ENCODE peak calls at places on chromosome 1, in ten cellular contexts. G is head of caudate nucleus; D is H7; X is NCI-H1105; I is stimulated activated CD4-positive, alpha-beta T cell treated with anti-CD3 and anti-CD28 coated beads, TNF-alpha, amount 100 ng/mL, for 4 hours; S is D341Med; R is dermis blood vessel endothelial cell; B is NCI-H1092 treated with DMSO at 0.1 percent for 48 hours; K is fibroblast of pulmonary artery; Y is activated naive CD4-positive, alpha-beta T cell. P is an unnamed sample.

GRCh38 chr1:154454391-154455120 is 47.5 kb upstream of the TDRD10 start:
- DNase-seq in Y (no peak), X (no peak), R (no peak), B (peak; percentile 13), K (no peak), D (no peak), G (no peak), S (no peak), I (no peak), P (no peak)

GRCh38 chr1:205630241-205630640 is 1.6 kb downstream of the ELK4 start:
- DNase-seq in S (no peak), D (no peak), I (no peak), B (no peak), K (peak; percentile 61), R (peak; percentile 70), G (no peak), X (no peak), Y (no peak), P (no peak)

GRCh38 chr1:26702680-26703038 is 6.8 kb downstream of the ARID1A start:
- DNase-seq in Y (no peak), R (no peak), X (no peak), K (no peak), D (no peak), S (no peak), B (no peak), I (no peak), G (no peak), P (no peak)

GRCh38 chr1:210201671-210202070 is 30.9 kb upstream of the SERTAD4 start:
- DNase-seq in Y (no peak), S (no peak), D (no peak), K (no peak), G (no peak), X (no peak), B (no peak), R (no peak), I (no peak), P (no peak)

GRCh38 chr1:79448426-79448825 is 441.9 kb upstream of the ADGRL4 start:
- DNase-seq in S (no peak), D (no peak), I (no peak), K (peak; percentile 39), R (no peak), Y (no peak), G (no peak), B (no peak), X (no peak), P (no peak)

GRCh38 chr1:19645544-19646252 is 1.6 kb downstream of the NBL1 start:
- DNase-seq in G (no peak), D (peak; percentile 64), X (no peak), B (no peak), I (no peak), R (peak; percentile 52), S (no peak), Y (no peak), K (no peak), P (peak; percentile 34)

GRCh38 chr1:227731241-227731677 is 3.8 kb downstream of the JMJD4 start:
- DNase-seq in I (no peak), X (no peak), D (peak; percentile 34), R (no peak), S (no peak), K (no peak), G (no peak), Y (no peak), B (no peak), P (no peak)

GRCh38 chr1:156444407-156445001 is 56.1 kb downstream of the MEF2D start:
- DNase-seq in K (peak; percentile 35), X (no peak), Y (no peak), S (peak; percentile 80), B (peak; percentile 21), D (peak; percentile 77), R (peak; percentile 64), I (no peak), G (peak; percentile 63), P (peak; percentile 49)

GRCh38 chr1:94335950-94336349 is 82.2 kb upstream of the ABCD3 start:
- DNase-seq in R (peak; percentile 96), K (peak; percentile 97), I (no peak), D (peak; percentile 22), G (peak; percentile 86), X (peak; percentile 7), B (peak; percentile 81), Y (no peak), S (peak; percentile 40), P (peak; percentile 82)

GRCh38 chr1:171913385-171913784 is 72.1 kb downstream of the DNM3 start:
- DNase-seq in G (peak; percentile 34), X (no peak), Y (no peak), D (no peak), B (no peak), I (no peak), R (peak; percentile 63), S (no peak), K (peak; percentile 57), P (no peak)

GRCh38 chr1:29148656-29149491 is 25.2 kb upstream of the TMEM200B start:
- DNase-seq in D (no peak), G (no peak), R (no peak), S (no peak), B (no peak), X (no peak), Y (no peak), I (no peak), K (no peak), P (no peak)

GRCh38 chr1:206608108-206608698 is 4.1 kb downstream of the EIF2D start:
- DNase-seq in I (no peak), R (peak; percentile 73), K (peak; percentile 66), S (peak; percentile 79), D (peak; percentile 64), B (peak; percentile 33), Y (peak; percentile 25), X (peak; percentile 5), G (peak; percentile 60), P (peak; percentile 52)

GRCh38 chr1:53944469-53945182 is 873 bp downstream of the IFT25 start:
- DNase-seq in R (peak; percentile 15), K (peak; percentile 15), X (peak; percentile 26), D (peak; percentile 65), I (no peak), Y (no peak), S (no peak), B (no peak), G (no peak), P (peak; percentile 41)

GRCh38 chr1:157092831-157093230 is 6.8 kb downstream of the ETV3L start:
- DNase-seq in Y (no peak), D (peak; percentile 63), G (peak; percentile 19), S (peak; percentile 31), R (no peak), I (no peak), K (peak; percentile 53), B (no peak), X (no peak), P (peak; percentile 59)

GRCh38 chr1:155002479-155003226 is at the start of gene ZBTB7B:
- DNase-seq in K (no peak), D (peak; percentile 81), X (peak; percentile 54), I (no peak), G (peak; percentile 24), B (peak; percentile 39), R (peak; percentile 51), S (no peak), Y (no peak), P (peak; percentile 45)

GRCh38 chr1:168136709-168137514 is at the start of gene GPR161:
- DNase-seq in Y (no peak), X (peak; percentile 28), B (peak; percentile 32), I (no peak), G (peak; percentile 29), R (peak; percentile 53), K (peak; percentile 31), D (peak; percentile 91), S (peak; percentile 81), P (peak; percentile 78)

P was measured in ELF-1.